ENCODE peak calls at places on chromosomes 6 and 20, in seven cellular contexts. X is breast epithelium, Y is adrenal gland, R is transverse colon, B is GM12892, D is esophagus muscularis mucosa, O is GM12878. H is an unnamed sample.

GRCh38 chr6:169161572-169162167 is 92.0 kb downstream of the THBS2 start:
- DNase-seq in X (peak; percentile 15), Y (no peak), R (no peak), B (no peak), D (peak; percentile 39), O (no peak), H (no peak)

GRCh38 chr6:158978752-158979151 is 21.2 kb downstream of the RSPH3 start:
- DNase-seq in X (no peak), Y (no peak), R (no peak), B (no peak), D (no peak), O (no peak), H (no peak)

GRCh38 chr6:72746276-72746675 is 124.4 kb downstream of the KCNQ5 start:
- DNase-seq in X (no peak), Y (no peak), R (no peak), B (no peak), D (no peak), O (no peak), H (no peak)

GRCh38 chr20:57439432-57439831 is 48.2 kb downstream of the RBM38 start:
- DNase-seq in X (peak; percentile 96), Y (peak; percentile 31), R (peak; percentile 77), B (no peak), D (no peak), O (no peak), H (no peak)

GRCh38 chr6:108080010-108080780 is 5.7 kb upstream of the OSTM1 start:
- DNase-seq in X (no peak), Y (no peak), R (no peak), B (no peak), D (no peak), O (no peak), H (no peak)

GRCh38 chr6:90219168-90219985 is 77.3 kb downstream of the BACH2 start:
- DNase-seq in X (peak; percentile 28), Y (peak; percentile 17), R (peak; percentile 20), B (no peak), D (no peak), O (no peak), H (no peak)

GRCh38 chr20:51438136-51438535 is 104.4 kb downstream of the NFATC2 start:
- DNase-seq in X (no peak), Y (no peak), R (no peak), B (no peak), D (no peak), O (no peak), H (no peak)

GRCh38 chr6:3195695-3196497 is 31.6 kb downstream of the TUBB2B start:
- DNase-seq in X (no peak), Y (no peak), R (no peak), B (no peak), D (no peak), O (no peak), H (no peak)

GRCh38 chr6:15247750-15248450 is 2.0 kb downstream of the JARID2 start:
- DNase-seq in X (peak; percentile 41), Y (peak; percentile 54), R (peak; percentile 69), B (peak; percentile 50), D (no peak), O (no peak), H (peak; percentile 15)

GRCh38 chr6:135025775-135026174 is 28.8 kb downstream of the HBS1L start:
- DNase-seq in X (no peak), Y (no peak), R (no peak), B (no peak), D (no peak), O (no peak), H (no peak)

GRCh38 chr20:56865055-56865454 is 235.9 kb downstream of the TFAP2C start:
- DNase-seq in X (peak; percentile 42), Y (no peak), R (peak; percentile 22), B (no peak), D (no peak), O (no peak), H (no peak)

GRCh38 chr6:90938116-90938515 is 351.2 kb upstream of the MAP3K7 start:
- DNase-seq in X (no peak), Y (no peak), R (no peak), B (no peak), D (no peak), O (no peak), H (no peak)

GRCh38 chr20:57417830-57418780 is 26.9 kb downstream of the RBM38 start:
- DNase-seq in X (no peak), Y (no peak), R (no peak), B (no peak), D (no peak), O (no peak), H (no peak)

GRCh38 chr20:44465001-44465560 is 10.6 kb upstream of the TTPAL start:
- DNase-seq in X (no peak), Y (no peak), R (peak; percentile 63), B (no peak), D (no peak), O (no peak), H (no peak)

DNA sequence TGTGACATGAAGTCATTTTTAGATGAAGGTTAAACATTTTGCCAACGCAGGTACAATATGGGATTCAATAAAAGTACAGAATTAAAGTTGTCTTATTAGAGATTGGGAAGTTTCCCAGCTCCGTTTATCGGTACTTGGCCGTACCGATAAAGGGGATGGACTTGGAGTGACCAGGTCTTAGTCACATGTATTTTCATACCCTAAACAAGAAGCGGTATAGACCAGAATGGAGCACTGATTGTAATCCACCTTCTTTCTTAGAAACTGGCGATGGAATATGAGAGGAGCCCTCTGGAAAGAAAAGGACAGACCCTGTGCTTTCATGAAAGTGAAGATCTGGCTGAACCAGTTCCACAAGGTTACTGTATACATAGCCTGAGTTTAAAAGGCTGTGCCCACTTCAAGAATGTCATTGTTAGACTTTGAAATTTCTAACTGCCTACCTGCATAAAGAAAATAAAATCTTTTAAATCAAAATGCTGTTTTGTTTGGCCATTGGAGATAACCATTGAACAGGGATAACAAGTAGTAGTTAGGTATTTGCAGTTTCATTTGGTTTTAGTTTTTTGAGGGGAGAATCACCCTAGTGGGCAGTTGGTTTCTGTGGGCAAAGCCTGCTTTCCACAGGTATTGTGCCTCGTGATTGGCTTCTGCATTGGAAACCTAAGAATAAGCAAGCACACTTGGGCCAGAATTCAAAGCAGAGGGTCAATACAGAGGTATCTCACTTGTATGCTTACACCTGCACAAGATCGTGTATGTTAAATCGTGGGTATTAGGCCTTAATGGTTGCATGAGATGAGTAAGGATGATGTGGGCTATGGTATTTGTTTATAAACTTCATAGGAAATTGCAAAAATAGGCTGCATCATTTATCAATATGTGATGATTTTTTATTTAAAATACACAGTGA is 11.2 kb upstream of the ZNFX1 start:
- DNase-seq in X (no peak), Y (no peak), R (no peak), B (no peak), D (no peak), O (no peak), H (no peak)
- TF ChIP-seq POLR2A in X (no peak), Y (no peak), R (no peak), B (peak; percentile 83), D (no peak), O (peak; percentile 32), H (no peak)

GRCh38 chr6:31827286-31828079 is at the start of gene HSPA1B:
- DNase-seq in X (peak; percentile 100), Y (peak; percentile 100), R (peak; percentile 99), B (peak; percentile 84), D (peak; percentile 100), O (peak; percentile 97), H (peak; percentile 92)

GRCh38 chr6:31825553-31825952 is 2.0 kb upstream of the HSPA1B start:
- DNase-seq in X (no peak), Y (no peak), R (no peak), B (no peak), D (no peak), O (no peak), H (no peak)

GRCh38 chr6:31831350-31832215 is 4.0 kb downstream of the HSPA1B start:
- DNase-seq in X (no peak), Y (no peak), R (no peak), B (no peak), D (no peak), O (no peak), H (no peak)

GRCh38 chr6:31826793-31827285 is 699 bp upstream of the HSPA1B start:
- DNase-seq in X (peak; percentile 94), Y (peak; percentile 87), R (peak; percentile 93), B (peak; percentile 51), D (peak; percentile 95), O (no peak), H (no peak)

DNA sequence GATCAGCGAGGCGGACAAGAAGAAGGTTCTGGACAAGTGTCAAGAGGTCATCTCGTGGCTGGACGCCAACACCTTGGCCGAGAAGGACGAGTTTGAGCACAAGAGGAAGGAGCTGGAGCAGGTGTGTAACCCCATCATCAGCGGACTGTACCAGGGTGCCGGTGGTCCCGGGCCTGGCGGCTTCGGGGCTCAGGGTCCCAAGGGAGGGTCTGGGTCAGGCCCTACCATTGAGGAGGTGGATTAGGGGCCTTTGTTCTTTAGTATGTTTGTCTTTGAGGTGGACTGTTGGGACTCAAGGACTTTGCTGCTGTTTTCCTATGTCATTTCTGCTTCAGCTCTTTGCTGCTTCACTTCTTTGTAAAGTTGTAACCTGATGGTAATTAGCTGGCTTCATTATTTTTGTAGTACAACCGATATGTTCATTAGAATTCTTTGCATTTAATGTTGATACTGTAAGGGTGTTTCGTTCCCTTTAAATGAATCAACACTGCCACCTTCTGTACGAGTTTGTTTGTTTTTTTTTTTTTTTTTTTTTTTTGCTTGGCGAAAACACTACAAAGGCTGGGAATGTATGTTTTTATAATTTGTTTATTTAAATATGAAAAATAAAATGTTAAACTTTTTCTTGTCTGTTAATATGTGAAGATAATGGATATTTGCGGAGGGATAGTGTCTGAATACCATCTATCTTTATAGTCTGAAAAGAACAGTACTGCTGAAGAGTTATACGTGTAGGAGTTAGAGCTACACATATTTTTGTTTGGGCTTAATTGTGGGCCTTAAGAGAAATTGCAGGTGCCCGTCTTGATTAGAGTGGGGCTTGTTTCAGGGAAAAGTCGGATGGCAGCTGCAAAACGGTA is 2.3 kb downstream of the HSPA1B start:
- DNase-seq in X (no peak), Y (no peak), R (no peak), B (no peak), D (no peak), O (no peak), H (no peak)
- TF ChIP-seq POLR2A in X (no peak), Y (no peak), R (no peak), B (no peak), D (no peak), O (no peak), H (no peak)

DNA sequence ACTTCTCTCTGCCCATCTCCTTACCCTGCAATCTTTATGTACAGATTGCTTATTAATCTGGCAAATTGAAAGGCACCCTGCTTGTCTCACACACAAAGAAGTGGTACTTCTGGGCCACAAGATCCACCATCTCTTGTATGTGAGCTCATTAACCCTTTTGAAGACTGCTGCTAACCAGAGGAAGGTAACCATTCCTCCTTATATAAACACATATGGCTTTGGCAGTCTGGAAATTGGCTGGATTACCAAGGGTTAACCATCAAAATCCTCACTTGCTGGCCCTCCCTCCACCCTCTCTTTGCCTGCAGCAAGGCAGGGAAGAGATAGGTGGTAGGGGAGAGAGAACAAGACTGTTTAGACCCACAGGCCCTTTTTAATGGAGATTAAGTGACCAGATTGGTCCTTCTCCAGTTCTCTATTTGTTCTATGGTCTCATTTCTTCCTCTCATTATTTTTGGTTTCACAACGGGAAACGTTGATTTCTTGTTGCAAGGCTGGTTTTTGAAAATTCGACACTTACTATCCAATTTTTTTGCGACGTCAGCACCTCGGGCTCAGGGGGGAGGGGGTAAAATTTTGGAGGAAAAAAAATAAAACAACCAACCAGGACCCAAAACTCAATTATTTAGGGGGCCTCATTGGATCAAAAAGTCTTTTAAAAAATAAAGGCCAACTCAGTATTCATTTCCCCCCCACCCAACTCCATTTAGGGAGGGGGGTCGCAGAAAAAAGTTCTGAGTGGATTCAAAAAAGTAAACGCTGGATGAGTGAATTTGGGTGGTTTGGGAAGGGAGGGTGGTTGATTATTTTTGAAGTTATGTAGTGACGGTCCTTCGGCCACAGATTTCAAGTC is 859 bp downstream of the PPP1R10 start:
- DNase-seq in X (peak; percentile 43), Y (no peak), R (no peak), B (no peak), D (no peak), O (no peak), H (no peak)
- TF ChIP-seq POLR2A in X (peak; percentile 38), Y (peak; percentile 64), R (no peak), B (peak; percentile 88), D (peak; percentile 31), O (peak; percentile 77), H (no peak)

GRCh38 chr6:166647896-166648295 is 20.8 kb upstream of the RPS6KA2 start:
- DNase-seq in X (no peak), Y (no peak), R (no peak), B (no peak), D (no peak), O (no peak), H (no peak)
- TF ChIP-seq POLR2A in X (no peak), Y (no peak), R (no peak), B (no peak), D (no peak), O (no peak), H (no peak)

H was measured in esophagus squamous epithelium.